ENCODE peak calls at places on chromosomes 3 and 15, in eight cellular contexts. H, P, D, B, W, Z, G and F are unnamed samples.
A peak's percentile ranks its signal among the peaks of the same experiment; 100 is the strongest.

GRCh38 chr3:193816656-193817311 is 223.8 kb downstream of the OPA1 start:
- DNase-seq in H (peak; percentile 97), P (peak; percentile 94), D (peak; percentile 97), B (peak; percentile 82), W (peak; percentile 52), Z (peak; percentile 73), G (no peak), F (no peak)

GRCh38 chr3:69906351-69906966 is 93.1 kb upstream of the SAMMSON start:
- DNase-seq in H (no peak), P (no peak), D (no peak), B (no peak), W (no peak), Z (no peak), G (no peak), F (no peak)

GRCh38 chr3:117059054-117059989 is 349.7 kb downstream of the TUSC7 start:
- DNase-seq in H (no peak), P (peak; percentile 57), D (no peak), B (no peak), W (peak; percentile 3), Z (no peak), G (peak; percentile 54), F (no peak)

GRCh38 chr15:38991701-38992100 is 427.1 kb upstream of the RASGRP1 start:
- DNase-seq in H (no peak), P (no peak), D (no peak), B (no peak), W (no peak), Z (no peak), G (no peak), F (no peak)

GRCh38 chr3:36969085-36969484 is 23.8 kb downstream of the EPM2AIP1 start:
- DNase-seq in H (no peak), P (no peak), D (no peak), B (no peak), W (no peak), Z (no peak), G (no peak), F (no peak)

GRCh38 chr3:176046717-176047116 is 1150.6 kb downstream of the TBL1XR1 start:
- DNase-seq in H (no peak), P (no peak), D (no peak), B (no peak), W (no peak), Z (no peak), G (no peak), F (no peak)

GRCh38 chr3:179957264-179957845 is 79.4 kb downstream of the PEX5L start:
- DNase-seq in H (no peak), P (no peak), D (no peak), B (no peak), W (no peak), Z (no peak), G (peak; percentile 56), F (no peak)

GRCh38 chr3:187951452-187952190 is 202.3 kb upstream of the LPP start:
- DNase-seq in H (peak; percentile 60), P (no peak), D (no peak), B (no peak), W (no peak), Z (no peak), G (no peak), F (no peak)

GRCh38 chr3:107957506-107957905 is 133.3 kb downstream of the CD47 start:
- DNase-seq in H (no peak), P (no peak), D (no peak), B (no peak), W (no peak), Z (no peak), G (no peak), F (no peak)

GRCh38 chr3:186352369-186352768 is 9.7 kb downstream of the DGKG start:
- DNase-seq in H (no peak), P (no peak), D (no peak), B (peak; percentile 21), W (no peak), Z (no peak), G (no peak), F (no peak)
- H3K9me3 ChIP-seq in H (no peaks in the 10 kb centered on the region), P (no peaks in the 10 kb centered on the region), D (no peaks in the 10 kb centered on the region), B (no peaks in the 10 kb centered on the region), W (no peaks in the 10 kb centered on the region), Z (no peaks in the 10 kb centered on the region), G (no peaks in the 10 kb centered on the region), F (no peaks in the 10 kb centered on the region)

DNA sequence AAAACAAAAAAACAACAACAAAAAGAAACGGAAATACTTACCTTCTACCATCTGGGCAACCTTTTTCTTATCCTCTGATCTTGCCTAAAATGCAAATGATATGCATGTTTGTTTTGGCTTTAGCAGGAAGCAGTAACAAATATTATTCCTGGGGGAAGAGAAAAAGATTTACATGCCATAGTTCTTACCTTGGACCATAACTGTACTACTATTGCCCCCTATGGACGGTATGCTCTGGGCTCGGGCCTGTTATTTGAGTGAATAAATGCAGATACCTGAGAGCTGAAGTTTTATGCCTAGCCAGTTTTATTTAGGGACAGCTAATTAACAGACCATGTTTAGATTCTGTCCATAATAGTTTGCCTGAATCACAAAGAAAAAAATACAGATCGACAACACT is 12.6 kb upstream of the STARD5 start:
- DNase-seq in H (no peak), P (no peak), D (no peak), B (peak; percentile 55), W (no peak), Z (no peak), G (peak; percentile 47), F (no peak)
- TF ChIP-seq CTCF in H (no peak), P (peak; percentile 37), D (no peak), B (no peak), W (peak; percentile 65), Z (peak; percentile 14), G (peak; percentile 52), F (no peak)

GRCh38 chr3:185847506-185847905 is 22.7 kb upstream of the IGF2BP2 start:
- DNase-seq in H (no peak), P (no peak), D (no peak), B (no peak), W (no peak), Z (no peak), G (no peak), F (no peak)

GRCh38 chr3:185851046-185851445 is 26.2 kb upstream of the IGF2BP2 start:
- DNase-seq in H (no peak), P (no peak), D (no peak), B (no peak), W (no peak), Z (no peak), G (no peak), F (no peak)

GRCh38 chr3:185852562-185853135 is 27.8 kb upstream of the IGF2BP2 start:
- DNase-seq in H (no peak), P (no peak), D (no peak), B (no peak), W (no peak), Z (no peak), G (no peak), F (no peak)

GRCh38 chr3:185856652-185857051 is 31.8 kb upstream of the IGF2BP2 start:
- DNase-seq in H (no peak), P (no peak), D (no peak), B (no peak), W (no peak), Z (no peak), G (no peak), F (no peak)

DNA sequence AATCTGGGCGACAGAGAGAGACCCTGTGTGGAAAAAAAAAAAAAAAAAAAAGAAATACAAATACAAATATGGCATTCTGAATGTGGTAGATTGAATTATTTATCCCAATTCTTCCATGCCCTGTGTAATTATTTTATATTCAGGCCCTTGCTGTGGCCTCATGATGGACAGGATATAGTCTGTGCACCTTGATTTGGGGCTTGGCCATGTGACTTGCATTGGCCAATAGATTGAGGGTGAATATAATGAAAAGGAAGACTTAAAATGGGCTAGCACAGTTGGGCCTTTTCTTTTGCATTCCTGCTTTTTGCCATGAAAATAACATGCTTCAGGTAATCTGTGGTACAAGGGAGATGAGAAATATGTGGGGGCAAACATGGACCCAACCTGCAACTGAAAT is 27.1 kb upstream of the IGF2BP2 start:
- DNase-seq in H (no peak), P (no peak), D (no peak), B (no peak), W (no peak), Z (no peak), G (no peak), F (no peak)
- H3K27ac ChIP-seq in H (no peak overlapping the region), P (no peak overlapping the region), D (no peak overlapping the region), B (no peak overlapping the region), W (no peak overlapping the region), Z (no peak overlapping the region), G (no peak overlapping the region), F (no peak overlapping the region)

DNA sequence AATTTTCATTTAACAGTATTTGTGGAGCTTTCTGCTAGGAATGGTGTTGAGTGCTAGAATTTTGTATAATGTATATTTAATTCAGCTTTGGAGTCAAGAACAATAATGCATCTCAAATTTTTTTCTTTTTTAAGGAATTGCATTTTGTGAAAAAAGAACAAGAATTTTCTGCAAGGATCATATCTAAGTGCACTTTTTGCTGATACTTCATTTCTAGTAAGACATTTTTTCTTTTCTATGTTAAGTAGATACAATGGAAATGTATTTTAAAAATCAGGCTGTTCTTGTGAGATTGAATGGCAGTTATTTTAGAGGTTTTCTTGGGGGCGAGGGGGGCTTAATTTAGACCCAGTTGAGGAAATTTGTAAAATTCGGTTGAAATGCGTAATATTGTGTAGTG is 32.5 kb downstream of the MEF2A start:
- DNase-seq in H (no peak), P (no peak), D (no peak), B (no peak), W (no peak), Z (no peak), G (no peak), F (no peak)
- H3K9me3 ChIP-seq in H (peaks cover 11% of the 10 kb centered on the region), P (peaks cover 4% of the 10 kb centered on the region), D (no peaks in the 10 kb centered on the region), B (no peaks in the 10 kb centered on the region), W (no peaks in the 10 kb centered on the region), Z (peaks cover 19% of the 10 kb centered on the region), G (no peaks in the 10 kb centered on the region), F (no peaks in the 10 kb centered on the region)

DNA sequence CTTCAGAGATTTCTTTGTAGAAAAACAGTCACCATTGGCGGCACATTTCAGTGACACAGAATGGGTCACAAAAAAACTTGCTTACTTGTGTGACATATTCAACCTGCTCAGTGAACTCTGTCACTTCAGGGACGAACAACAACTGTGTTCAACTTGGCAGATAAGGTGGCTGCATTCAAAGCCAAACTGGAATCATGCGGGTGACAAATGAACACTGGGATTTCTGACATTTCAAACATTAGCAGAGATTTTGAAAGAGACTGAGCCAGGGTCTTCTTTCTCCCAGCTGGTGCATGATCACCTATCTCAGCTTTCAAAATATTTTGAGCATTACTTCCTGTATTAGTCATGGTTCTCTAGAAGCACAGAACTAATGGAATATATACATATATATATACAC is 1.9 kb upstream of the EID1 start:
- DNase-seq in H (no peak), P (no peak), D (no peak), B (no peak), W (no peak), Z (no peak), G (no peak), F (no peak)
- TF ChIP-seq CTCF in H (no peak), P (no peak), D (no peak), B (no peak), W (no peak), Z (no peak), G (no peak), F (no peak)

GRCh38 chr15:65819563-65819960 is 27.5 kb upstream of the DENND4A start:
- DNase-seq in H (no peak), P (no peak), D (no peak), B (no peak), W (peak; percentile 57), Z (no peak), G (no peak), F (no peak)
- H3K27ac ChIP-seq in H (no peak overlapping the region), P (no peak overlapping the region), D (no peak overlapping the region), B (peak overlapping the region; percentile 37), W (peak overlapping the region; percentile 83), Z (peak overlapping the region; percentile 80), G (no peak overlapping the region), F (no peak overlapping the region)

GRCh38 chr3:299590-300301 is 103.2 kb downstream of the CHL1 start:
- DNase-seq in H (no peak), P (no peak), D (no peak), B (no peak), W (no peak), Z (no peak), G (no peak), F (no peak)
- H3K9me3 ChIP-seq in H (no peaks in the 10 kb centered on the region), P (no peaks in the 10 kb centered on the region), D (no peaks in the 10 kb centered on the region), B (no peaks in the 10 kb centered on the region), W (peaks cover 2% of the 10 kb centered on the region), Z (peaks cover 6% of the 10 kb centered on the region), G (no peaks in the 10 kb centered on the region), F (no peaks in the 10 kb centered on the region)